ENCODE peak calls at places on chromosomes 16 and 17, in six cellular contexts. B is H1, Q is mesenchymal stem cell, T is IMR-90, S is trophoblast cell, O is neuronal stem cell. P is an unnamed sample. For H3K4me1, the result is how much of the 10 kb centered on the place peaks cover.

GRCh38 chr17:74851612-74852236 is 8.0 kb downstream of the GRIN2C start:
- DNase-seq in T (no peak), O (no peak), B (no peak), S (no peak), Q (no peak), P (no peak)

GRCh38 chr16:87951550-87952538 is 610 bp downstream of the BANP start:
- DNase-seq in B (no peak), T (no peak), Q (peak), O (peak), S (no peak), P (peak)

GRCh38 chr17:44400226-44400847 is 10.9 kb upstream of the ITGA2B start:
- DNase-seq in Q (peak), T (peak), O (no peak), B (peak), S (no peak), P (no peak)

GRCh38 chr16:75550211-75550662 is 5.8 kb downstream of the TMEM231 start:
- DNase-seq in Q (peak), S (peak), B (no peak), O (no peak), T (peak), P (peak)

GRCh38 chr17:79939755-79940154 is 95.9 kb downstream of the TBC1D16 start:
- DNase-seq in Q (no peak), T (no peak), O (no peak), S (no peak), B (no peak), P (no peak)

GRCh38 chr17:70454377-70454776 is 285.0 kb downstream of the KCNJ2 start:
- DNase-seq in Q (no peak), O (no peak), T (no peak), S (no peak), B (no peak), P (no peak)

GRCh38 chr16:11738742-11739544 is 3.7 kb downstream of the TXNDC11 start:
- DNase-seq in B (no peak), Q (no peak), S (no peak), T (no peak), O (no peak), P (no peak)

GRCh38 chr17:45316271-45317112 is at the start of gene MAP3K14:
- DNase-seq in Q (peak), T (peak), B (peak), S (peak), O (no peak), P (peak)

GRCh38 chr16:48300391-48300856 is 53.1 kb upstream of the ABCC11 start:
- DNase-seq in T (peak), B (no peak), O (no peak), S (no peak), Q (peak), P (peak)

GRCh38 chr16:3490911-3491629 is 4.2 kb downstream of the C16orf90 start:
- DNase-seq in Q (no peak), B (no peak), T (no peak), S (no peak), O (no peak), P (no peak)

GRCh38 chr17:56913000-56913866 is 616 bp downstream of the TRIM25 start:
- DNase-seq in Q (peak), T (no peak), B (peak), O (peak), S (peak), P (peak)

GRCh38 chr16:87264634-87265033 is 52.6 kb downstream of the C16orf95 start:
- DNase-seq in B (no peak), Q (no peak), S (no peak), O (no peak), T (no peak), P (no peak)

GRCh38 chr16:69166946-69167930 is 19.7 kb upstream of the SNTB2 start:
- DNase-seq in B (no peak), Q (no peak), T (peak), O (no peak), S (no peak), P (no peak)

GRCh38 chr17:44121206-44121605 is 2.2 kb downstream of the HDAC5 start:
- DNase-seq in B (no peak), O (no peak), T (no peak), Q (no peak), S (no peak), P (no peak)

GRCh38 chr16:15650019-15650697 is at the start of gene NDE1:
- DNase-seq in O (peak), Q (peak), B (peak), S (peak), T (peak), P (peak)

GRCh38 chr17:67800495-67800928 is 24.8 kb upstream of the BPTF start:
- DNase-seq in Q (peak), O (peak), B (peak), T (peak), S (peak), P (peak)

GRCh38 chr17:21676281-21677111 is 15.8 kb upstream of the KCNJ18 start:
- DNase-seq in T (no peak), S (no peak), O (no peak), Q (no peak), B (no peak), P (no peak)

GRCh38 chr17:79831367-79832210 is 7.7 kb downstream of the CBX4 start:
- DNase-seq in O (no peak), T (no peak), Q (peak), S (no peak), B (peak), P (no peak)

GRCh38 chr16:72291531-72291981 is 119.6 kb upstream of the PMFBP1 start:
- DNase-seq in O (no peak), S (peak), B (no peak), T (peak), Q (peak), P (no peak)

GRCh38 chr17:57419940-57420522 is 163.7 kb downstream of the MSI2 start:
- DNase-seq in Q (no peak), O (no peak), B (no peak), S (no peak), T (no peak), P (no peak)

GRCh38 chr16:77387810-77388209 is 47.0 kb downstream of the ADAMTS18 start:
- DNase-seq in T (no peak), S (no peak), O (no peak), B (no peak), Q (no peak), P (peak)

GRCh38 chr17:63099420-63099819 is 133.4 kb downstream of the TANC2 start:
- DNase-seq in Q (no peak), O (no peak), T (no peak), S (no peak), B (no peak), P (no peak)

GRCh38 chr17:2392252-2393183 is 8.3 kb downstream of the MNT start:
- DNase-seq in O (peak), S (peak), Q (peak), T (peak), B (peak), P (peak)

GRCh38 chr17:49106366-49107210 is 26.0 kb upstream of the B4GALNT2 start:
- DNase-seq in T (peak), B (no peak), S (peak), O (no peak), Q (peak), P (peak)

GRCh38 chr16:21703156-21703555 is 39.4 kb downstream of the OTOA start:
- DNase-seq in T (no peak), Q (no peak), B (no peak), O (no peak), S (no peak), P (no peak)

GRCh38 chr16:4944333-4945281 is 7.7 kb upstream of the PPL start:
- DNase-seq in B (peak), T (peak), Q (peak), S (peak), O (no peak), P (peak)

GRCh38 chr16:27746076-27746855 is 196.3 kb downstream of the KATNIP start:
- DNase-seq in B (no peak), T (no peak), O (no peak), S (no peak), Q (no peak), P (no peak)

GRCh38 chr17:45093444-45094110 is 32.5 kb downstream of the NMT1 start:
- DNase-seq in B (no peak), S (peak), O (no peak), Q (no peak), T (no peak), P (no peak)

GRCh38 chr16:58755989-58756649 is 22.0 kb upstream of the GOT2 start:
- DNase-seq in S (peak), O (peak), T (peak), B (peak), Q (peak), P (peak)

GRCh38 chr17:46001390-46002310 is 2.6 kb downstream of the STH start:
- DNase-seq in O (no peak), Q (no peak), T (no peak), B (no peak), S (no peak), P (no peak)

GRCh38 chr16:72560617-72561016 is 388.7 kb upstream of the PMFBP1 start:
- DNase-seq in O (no peak), B (no peak), T (no peak), Q (peak), S (no peak), P (no peak)

GRCh38 chr17:75996665-75997590 is 3.7 kb upstream of the CDK3 start:
- DNase-seq in S (peak), B (no peak), Q (peak), T (peak), O (no peak), P (peak)

GRCh38 chr17:55233840-55234239 is 30.9 kb upstream of the HLF start:
- DNase-seq in B (no peak), O (no peak), T (no peak), Q (no peak), S (no peak), P (no peak)

GRCh38 chr17:1434150-1434549 is 21.9 kb downstream of the CRK start:
- DNase-seq in S (no peak), Q (peak), T (peak), B (no peak), O (no peak), P (no peak)

GRCh38 chr16:25721439-25721838 is 29.7 kb downstream of the HS3ST4 start:
- DNase-seq in B (no peak), Q (no peak), T (no peak), O (no peak), S (no peak), P (no peak)

GRCh38 chr16:25713785-25714570 is 22.2 kb downstream of the HS3ST4 start:
- DNase-seq in B (no peak), O (no peak), S (no peak), Q (no peak), T (no peak), P (no peak)

DNA sequence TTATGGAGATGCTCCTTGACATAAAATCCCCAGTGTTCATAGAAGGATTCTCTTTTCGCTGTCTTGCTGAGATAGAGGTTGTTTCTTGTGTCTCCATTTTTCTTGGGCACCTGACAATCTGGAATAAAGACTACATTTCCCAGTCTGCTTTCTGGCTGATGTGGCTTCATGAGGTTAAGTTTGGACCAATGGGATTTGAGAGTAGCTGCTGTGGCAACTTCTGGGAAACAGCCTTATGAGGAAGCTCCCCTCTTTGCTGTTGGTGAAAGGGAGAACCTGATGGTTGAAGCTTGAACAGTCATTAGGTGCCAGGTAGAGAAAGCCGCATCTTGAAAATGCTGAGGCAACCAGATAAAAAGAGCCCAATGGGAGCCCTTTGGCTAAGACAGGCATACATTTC is 24.4 kb downstream of the HS3ST4 start:
- DNase-seq in S (no peak), B (no peak), Q (no peak), T (no peak), O (no peak), P (peak)
- H3K4me1 ChIP-seq in S (under half), B (under half), Q (under half), T (under half), O (under half), P (under half)

GRCh38 chr16:23359092-23359760 is 57.1 kb downstream of the SCNN1B start:
- DNase-seq in B (no peak), S (no peak), O (no peak), T (peak), Q (no peak), P (no peak)
- H3K4me3 ChIP-seq in B (no peak), S (no peak), O (no peak), T (no peak), Q (no peak), P (no peak)

GRCh38 chr17:27905524-27906237 is 12.5 kb upstream of the LYRM9 start:
- DNase-seq in S (no peak), Q (no peak), O (no peak), B (no peak), T (no peak), P (no peak)
- H3K23ac ChIP-seq in S (peak), Q (no peak), O (no peak), B (no peak), T (no peak), P (no peak)

GRCh38 chr16:49594706-49595534 is 221.3 kb downstream of the C16orf78 start:
- DNase-seq in T (no peak), B (peak), Q (no peak), O (no peak), S (no peak), P (no peak)

GRCh38 chr16:49590166-49590871 is 216.7 kb downstream of the C16orf78 start:
- DNase-seq in B (peak), S (no peak), T (no peak), Q (no peak), O (no peak), P (no peak)

GRCh38 chr16:49589721-49590120 is 216.1 kb downstream of the C16orf78 start:
- DNase-seq in T (no peak), B (peak), O (peak), S (no peak), Q (no peak), P (no peak)

GRCh38 chr16:49593423-49594040 is 219.9 kb downstream of the C16orf78 start:
- DNase-seq in T (no peak), O (no peak), Q (no peak), B (peak), S (no peak), P (peak)

GRCh38 chr16:49592507-49593422 is 219.2 kb downstream of the C16orf78 start:
- DNase-seq in T (peak), B (peak), S (no peak), Q (peak), O (peak), P (peak)
- H3K4me1 ChIP-seq in T (under half), B (under half), S (under half), Q (under half), O (under half), P (under half)

GRCh38 chr16:28951410-28951943 is 740 bp downstream of the NFATC2IP start:
- DNase-seq in T (no peak), B (no peak), Q (no peak), O (no peak), S (no peak), P (peak)

GRCh38 chr16:28946681-28947080 is 4.1 kb upstream of the NFATC2IP start:
- DNase-seq in T (no peak), Q (no peak), B (no peak), S (no peak), O (no peak), P (no peak)

GRCh38 chr16:28950648-28951409 is at the start of gene NFATC2IP:
- DNase-seq in Q (peak), B (peak), O (peak), S (peak), T (peak), P (peak)
- H3K4me3 ChIP-seq in Q (peak), B (peak), O (peak), S (peak), T (peak), P (peak)

DNA sequence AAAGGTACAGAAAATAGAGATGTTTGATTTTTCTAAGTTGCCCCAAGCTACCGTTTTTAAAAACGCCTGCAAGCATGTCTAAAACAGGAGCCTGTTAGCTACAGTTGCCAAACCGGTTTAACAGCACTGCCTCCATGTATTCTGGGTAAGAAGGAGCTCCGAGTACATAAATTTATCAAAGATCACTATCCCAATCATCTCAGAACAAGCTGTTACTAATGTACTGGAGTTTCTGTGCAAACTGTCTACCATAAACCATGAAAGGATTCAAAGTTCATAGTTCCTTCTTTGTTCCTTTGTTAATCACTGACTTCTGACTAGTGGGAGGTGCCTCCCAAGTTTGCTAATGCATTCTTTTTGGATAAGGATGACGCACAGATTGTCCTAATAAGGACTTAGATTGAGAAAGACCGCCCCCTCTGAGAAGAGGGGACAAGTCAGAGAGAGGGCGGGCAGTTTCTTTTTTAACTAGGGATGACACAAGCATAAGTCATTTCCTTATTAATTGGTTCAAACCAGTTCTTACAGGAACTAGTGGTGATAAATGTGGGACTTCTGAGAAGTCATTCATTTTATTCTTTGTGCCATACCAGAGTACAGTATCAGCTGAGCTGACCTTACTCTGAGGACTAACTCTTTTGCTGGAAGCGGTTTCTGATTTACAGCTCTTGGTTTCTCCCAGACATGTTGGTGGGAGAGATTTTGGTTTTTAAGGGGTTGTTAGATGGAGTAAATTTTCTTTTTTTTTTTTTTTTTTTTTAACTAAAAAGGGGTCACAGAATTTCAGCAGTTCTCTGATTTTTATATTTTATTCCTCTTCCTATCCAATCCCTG is 55.2 kb downstream of the TUBD1 start:
- DNase-seq in S (peak), O (peak), B (peak), Q (peak), T (peak), P (peak)
- H3K23ac ChIP-seq in S (no peak), O (no peak), B (no peak), Q (no peak), T (peak), P (no peak)

GRCh38 chr17:81025756-81026155 is 9.2 kb upstream of the BAIAP2 start:
- DNase-seq in T (no peak), S (no peak), O (no peak), B (no peak), Q (no peak), P (no peak)
- H3K4me1 ChIP-seq in T (under half), S (under half), O (under half), B (under half), Q (under half), P (under half)

GRCh38 chr17:35895602-35896001 is 15.4 kb upstream of the CCL5 start:
- DNase-seq in B (no peak), T (peak), O (no peak), Q (peak), S (peak), P (no peak)
- H3K4me3 ChIP-seq in B (no peak), T (no peak), O (no peak), Q (no peak), S (no peak), P (no peak)

GRCh38 chr16:81615833-81616232 is 163.3 kb upstream of the PLCG2 start:
- DNase-seq in T (no peak), B (no peak), Q (no peak), O (no peak), S (no peak), P (no peak)

GRCh38 chr16:81614171-81614570 is 164.9 kb upstream of the PLCG2 start:
- DNase-seq in S (no peak), Q (no peak), B (no peak), T (no peak), O (no peak), P (no peak)

GRCh38 chr16:81616321-81617020 is 162.6 kb upstream of the PLCG2 start:
- DNase-seq in O (no peak), Q (peak), B (no peak), T (peak), S (no peak), P (peak)

GRCh38 chr16:81615411-81615810 is 163.7 kb upstream of the PLCG2 start:
- DNase-seq in Q (no peak), O (no peak), B (no peak), S (no peak), T (no peak), P (no peak)

GRCh38 chr16:81614654-81615359 is 164.3 kb upstream of the PLCG2 start:
- DNase-seq in S (no peak), T (no peak), B (no peak), Q (no peak), O (no peak), P (no peak)
- H3K23ac ChIP-seq in S (no peak), T (peak), B (peak), Q (no peak), O (no peak), P (no peak)

P was measured in mesendoderm.